ENCODE peak calls at places on chromosomes 2 and 18, in eight cellular contexts. One of them, this sample, is unnamed.

GRCh38 chr2:105568323-105568610 is 169.4 kb upstream of the FHL2 start:
- DNase-seq in neural progenitor cell: no peak
- DNase-seq in activated naive CD8-positive, alpha-beta T cell treated with anti-CD3 and anti-CD28 coated beads, Interleukin-2, amount 50 U/mL, for 16 hours: no peak
- DNase-seq in GM23338: no peak
- DNase-seq in T-cell: no peak
- DNase-seq in astrocyte of the hippocampus: peak
- DNase-seq in GM04504: no peak
- DNase-seq in psoas muscle: no peak
- DNase-seq in this sample: no peak

GRCh38 chr2:215672406-215672805 is 236.5 kb upstream of the FN1 start:
- DNase-seq in neural progenitor cell: no peak
- DNase-seq in activated naive CD8-positive, alpha-beta T cell treated with anti-CD3 and anti-CD28 coated beads, Interleukin-2, amount 50 U/mL, for 16 hours: no peak
- DNase-seq in GM23338: no peak
- DNase-seq in T-cell: no peak
- DNase-seq in astrocyte of the hippocampus: no peak
- DNase-seq in GM04504: no peak
- DNase-seq in psoas muscle: no peak
- DNase-seq in this sample: no peak

GRCh38 chr2:9179572-9180201 is 26.9 kb upstream of the ASAP2 start:
- DNase-seq in neural progenitor cell: no peak
- DNase-seq in activated naive CD8-positive, alpha-beta T cell treated with anti-CD3 and anti-CD28 coated beads, Interleukin-2, amount 50 U/mL, for 16 hours: no peak
- DNase-seq in GM23338: no peak
- DNase-seq in T-cell: no peak
- DNase-seq in astrocyte of the hippocampus: peak
- DNase-seq in GM04504: peak
- DNase-seq in psoas muscle: no peak
- DNase-seq in this sample: peak

GRCh38 chr2:98482362-98482761 is 37.7 kb downstream of the INPP4A start:
- DNase-seq in neural progenitor cell: no peak
- DNase-seq in activated naive CD8-positive, alpha-beta T cell treated with anti-CD3 and anti-CD28 coated beads, Interleukin-2, amount 50 U/mL, for 16 hours: no peak
- DNase-seq in GM23338: no peak
- DNase-seq in T-cell: no peak
- DNase-seq in astrocyte of the hippocampus: no peak
- DNase-seq in GM04504: no peak
- DNase-seq in psoas muscle: no peak
- DNase-seq in this sample: no peak

GRCh38 chr2:9110893-9111569 is 95.6 kb upstream of the ASAP2 start:
- DNase-seq in neural progenitor cell: peak
- DNase-seq in activated naive CD8-positive, alpha-beta T cell treated with anti-CD3 and anti-CD28 coated beads, Interleukin-2, amount 50 U/mL, for 16 hours: no peak
- DNase-seq in GM23338: peak
- DNase-seq in T-cell: no peak
- DNase-seq in astrocyte of the hippocampus: no peak
- DNase-seq in GM04504: no peak
- DNase-seq in psoas muscle: no peak
- DNase-seq in this sample: no peak

GRCh38 chr2:240387669-240388358 is 47.6 kb upstream of the GPC1 start:
- DNase-seq in neural progenitor cell: no peak
- DNase-seq in activated naive CD8-positive, alpha-beta T cell treated with anti-CD3 and anti-CD28 coated beads, Interleukin-2, amount 50 U/mL, for 16 hours: no peak
- DNase-seq in GM23338: no peak
- DNase-seq in T-cell: no peak
- DNase-seq in astrocyte of the hippocampus: peak
- DNase-seq in GM04504: peak
- DNase-seq in psoas muscle: peak
- DNase-seq in this sample: peak

GRCh38 chr2:113974727-113975126 is 84.8 kb downstream of the ACTR3 start:
- DNase-seq in neural progenitor cell: no peak
- DNase-seq in activated naive CD8-positive, alpha-beta T cell treated with anti-CD3 and anti-CD28 coated beads, Interleukin-2, amount 50 U/mL, for 16 hours: no peak
- DNase-seq in GM23338: no peak
- DNase-seq in T-cell: no peak
- DNase-seq in astrocyte of the hippocampus: no peak
- DNase-seq in GM04504: no peak
- DNase-seq in psoas muscle: no peak
- DNase-seq in this sample: no peak

GRCh38 chr2:117470311-117471095 is 344.0 kb upstream of the DDX18 start:
- DNase-seq in neural progenitor cell: peak
- DNase-seq in activated naive CD8-positive, alpha-beta T cell treated with anti-CD3 and anti-CD28 coated beads, Interleukin-2, amount 50 U/mL, for 16 hours: no peak
- DNase-seq in GM23338: peak
- DNase-seq in T-cell: no peak
- DNase-seq in astrocyte of the hippocampus: peak
- DNase-seq in GM04504: no peak
- DNase-seq in psoas muscle: no peak
- DNase-seq in this sample: no peak

GRCh38 chr2:119136093-119136492 is 22.5 kb downstream of the C1QL2 start:
- DNase-seq in neural progenitor cell: no peak
- DNase-seq in activated naive CD8-positive, alpha-beta T cell treated with anti-CD3 and anti-CD28 coated beads, Interleukin-2, amount 50 U/mL, for 16 hours: no peak
- DNase-seq in GM23338: no peak
- DNase-seq in T-cell: no peak
- DNase-seq in astrocyte of the hippocampus: no peak
- DNase-seq in GM04504: no peak
- DNase-seq in psoas muscle: no peak
- DNase-seq in this sample: no peak

GRCh38 chr18:60446821-60447220 is 74.2 kb upstream of the MC4R start:
- DNase-seq in neural progenitor cell: peak
- DNase-seq in activated naive CD8-positive, alpha-beta T cell treated with anti-CD3 and anti-CD28 coated beads, Interleukin-2, amount 50 U/mL, for 16 hours: no peak
- DNase-seq in GM23338: no peak
- DNase-seq in T-cell: no peak
- DNase-seq in astrocyte of the hippocampus: no peak
- DNase-seq in GM04504: no peak
- DNase-seq in psoas muscle: no peak
- DNase-seq in this sample: no peak

GRCh38 chr18:39788395-39788794 is 2166.6 kb upstream of the PIK3C3 start:
- DNase-seq in neural progenitor cell: no peak
- DNase-seq in activated naive CD8-positive, alpha-beta T cell treated with anti-CD3 and anti-CD28 coated beads, Interleukin-2, amount 50 U/mL, for 16 hours: no peak
- DNase-seq in GM23338: no peak
- DNase-seq in T-cell: no peak
- DNase-seq in astrocyte of the hippocampus: no peak
- DNase-seq in GM04504: no peak
- DNase-seq in psoas muscle: no peak
- DNase-seq in this sample: no peak

GRCh38 chr2:109527079-109527478 is 86.7 kb downstream of the SEPTIN10 start:
- DNase-seq in neural progenitor cell: no peak
- DNase-seq in activated naive CD8-positive, alpha-beta T cell treated with anti-CD3 and anti-CD28 coated beads, Interleukin-2, amount 50 U/mL, for 16 hours: no peak
- DNase-seq in GM23338: no peak
- DNase-seq in T-cell: no peak
- DNase-seq in astrocyte of the hippocampus: no peak
- DNase-seq in GM04504: no peak
- DNase-seq in psoas muscle: no peak
- DNase-seq in this sample: no peak

GRCh38 chr2:39437522-39438296 is 624 bp upstream of the MAP4K3 start:
- DNase-seq in neural progenitor cell: peak
- DNase-seq in activated naive CD8-positive, alpha-beta T cell treated with anti-CD3 and anti-CD28 coated beads, Interleukin-2, amount 50 U/mL, for 16 hours: no peak
- DNase-seq in GM23338: peak
- DNase-seq in T-cell: peak
- DNase-seq in astrocyte of the hippocampus: no peak
- DNase-seq in GM04504: no peak
- DNase-seq in psoas muscle: peak
- DNase-seq in this sample: no peak

GRCh38 chr2:69933839-69934613 is 19.1 kb downstream of the MXD1 start:
- DNase-seq in neural progenitor cell: no peak
- DNase-seq in activated naive CD8-positive, alpha-beta T cell treated with anti-CD3 and anti-CD28 coated beads, Interleukin-2, amount 50 U/mL, for 16 hours: no peak
- DNase-seq in GM23338: no peak
- DNase-seq in T-cell: no peak
- DNase-seq in astrocyte of the hippocampus: peak
- DNase-seq in GM04504: no peak
- DNase-seq in psoas muscle: no peak
- DNase-seq in this sample: peak

GRCh38 chr2:41698787-41699422 is 348.9 kb upstream of the PKDCC start:
- DNase-seq in neural progenitor cell: peak
- DNase-seq in activated naive CD8-positive, alpha-beta T cell treated with anti-CD3 and anti-CD28 coated beads, Interleukin-2, amount 50 U/mL, for 16 hours: no peak
- DNase-seq in GM23338: peak
- DNase-seq in T-cell: peak
- DNase-seq in astrocyte of the hippocampus: peak
- DNase-seq in GM04504: no peak
- DNase-seq in psoas muscle: peak
- DNase-seq in this sample: no peak

GRCh38 chr18:40413160-40413559 is 1541.9 kb upstream of the PIK3C3 start:
- DNase-seq in neural progenitor cell: peak
- DNase-seq in activated naive CD8-positive, alpha-beta T cell treated with anti-CD3 and anti-CD28 coated beads, Interleukin-2, amount 50 U/mL, for 16 hours: no peak
- DNase-seq in GM23338: peak
- DNase-seq in T-cell: no peak
- DNase-seq in astrocyte of the hippocampus: peak
- DNase-seq in GM04504: peak
- DNase-seq in psoas muscle: no peak
- DNase-seq in this sample: peak

GRCh38 chr2:134127496-134127895 is 126.4 kb upstream of the MGAT5 start:
- DNase-seq in neural progenitor cell: no peak
- DNase-seq in activated naive CD8-positive, alpha-beta T cell treated with anti-CD3 and anti-CD28 coated beads, Interleukin-2, amount 50 U/mL, for 16 hours: peak
- DNase-seq in GM23338: no peak
- DNase-seq in T-cell: peak
- DNase-seq in astrocyte of the hippocampus: no peak
- DNase-seq in GM04504: no peak
- DNase-seq in psoas muscle: no peak
- DNase-seq in this sample: no peak

GRCh38 chr2:30346475-30347169 is 100.4 kb upstream of the LCLAT1 start:
- DNase-seq in neural progenitor cell: peak
- DNase-seq in activated naive CD8-positive, alpha-beta T cell treated with anti-CD3 and anti-CD28 coated beads, Interleukin-2, amount 50 U/mL, for 16 hours: no peak
- DNase-seq in GM23338: peak
- DNase-seq in T-cell: no peak
- DNase-seq in astrocyte of the hippocampus: peak
- DNase-seq in GM04504: no peak
- DNase-seq in psoas muscle: peak
- DNase-seq in this sample: no peak

GRCh38 chr18:63454497-63454896 is 22.3 kb upstream of the SERPINB5 start:
- DNase-seq in neural progenitor cell: no peak
- DNase-seq in activated naive CD8-positive, alpha-beta T cell treated with anti-CD3 and anti-CD28 coated beads, Interleukin-2, amount 50 U/mL, for 16 hours: no peak
- DNase-seq in GM23338: no peak
- DNase-seq in T-cell: no peak
- DNase-seq in astrocyte of the hippocampus: no peak
- DNase-seq in GM04504: no peak
- DNase-seq in psoas muscle: no peak
- DNase-seq in this sample: no peak

GRCh38 chr2:62844311-62845090 is 139.0 kb downstream of the EHBP1 start:
- DNase-seq in neural progenitor cell: no peak
- DNase-seq in activated naive CD8-positive, alpha-beta T cell treated with anti-CD3 and anti-CD28 coated beads, Interleukin-2, amount 50 U/mL, for 16 hours: no peak
- DNase-seq in GM23338: no peak
- DNase-seq in T-cell: no peak
- DNase-seq in astrocyte of the hippocampus: no peak
- DNase-seq in GM04504: no peak
- DNase-seq in psoas muscle: no peak
- DNase-seq in this sample: no peak

GRCh38 chr2:3651686-3652516 is 6.1 kb upstream of the ALLC start:
- DNase-seq in neural progenitor cell: peak
- DNase-seq in activated naive CD8-positive, alpha-beta T cell treated with anti-CD3 and anti-CD28 coated beads, Interleukin-2, amount 50 U/mL, for 16 hours: peak
- DNase-seq in GM23338: peak
- DNase-seq in T-cell: peak
- DNase-seq in astrocyte of the hippocampus: peak
- DNase-seq in GM04504: no peak
- DNase-seq in psoas muscle: no peak
- DNase-seq in this sample: no peak

GRCh38 chr2:201500534-201500933 is 49.0 kb downstream of the STRADB start:
- DNase-seq in neural progenitor cell: no peak
- DNase-seq in activated naive CD8-positive, alpha-beta T cell treated with anti-CD3 and anti-CD28 coated beads, Interleukin-2, amount 50 U/mL, for 16 hours: no peak
- DNase-seq in GM23338: no peak
- DNase-seq in T-cell: no peak
- DNase-seq in astrocyte of the hippocampus: peak
- DNase-seq in GM04504: no peak
- DNase-seq in psoas muscle: no peak
- DNase-seq in this sample: no peak

GRCh38 chr2:218075975-218076811 is 7.1 kb downstream of the RUFY4 start:
- DNase-seq in neural progenitor cell: no peak
- DNase-seq in activated naive CD8-positive, alpha-beta T cell treated with anti-CD3 and anti-CD28 coated beads, Interleukin-2, amount 50 U/mL, for 16 hours: no peak
- DNase-seq in GM23338: peak
- DNase-seq in T-cell: no peak
- DNase-seq in astrocyte of the hippocampus: no peak
- DNase-seq in GM04504: no peak
- DNase-seq in psoas muscle: no peak
- DNase-seq in this sample: no peak

GRCh38 chr2:72138921-72139381 is 8.7 kb downstream of the CYP26B1 start:
- DNase-seq in neural progenitor cell: no peak
- DNase-seq in activated naive CD8-positive, alpha-beta T cell treated with anti-CD3 and anti-CD28 coated beads, Interleukin-2, amount 50 U/mL, for 16 hours: no peak
- DNase-seq in GM23338: no peak
- DNase-seq in T-cell: no peak
- DNase-seq in astrocyte of the hippocampus: peak
- DNase-seq in GM04504: no peak
- DNase-seq in psoas muscle: no peak
- DNase-seq in this sample: no peak

GRCh38 chr2:240468300-240469238 is 33.1 kb downstream of the GPC1 start:
- DNase-seq in neural progenitor cell: no peak
- DNase-seq in activated naive CD8-positive, alpha-beta T cell treated with anti-CD3 and anti-CD28 coated beads, Interleukin-2, amount 50 U/mL, for 16 hours: no peak
- DNase-seq in GM23338: no peak
- DNase-seq in T-cell: no peak
- DNase-seq in astrocyte of the hippocampus: peak
- DNase-seq in GM04504: no peak
- DNase-seq in psoas muscle: peak
- DNase-seq in this sample: no peak

GRCh38 chr2:108637304-108637669 is 82.0 kb upstream of the RANBP2 start:
- DNase-seq in neural progenitor cell: no peak
- DNase-seq in activated naive CD8-positive, alpha-beta T cell treated with anti-CD3 and anti-CD28 coated beads, Interleukin-2, amount 50 U/mL, for 16 hours: no peak
- DNase-seq in GM23338: no peak
- DNase-seq in T-cell: no peak
- DNase-seq in astrocyte of the hippocampus: peak
- DNase-seq in GM04504: peak
- DNase-seq in psoas muscle: peak
- DNase-seq in this sample: no peak

This sample was measured in fibroblast of the conjunctiva.